ENCODE peak calls at places on chromosomes 13 and 19, in seven cellular contexts. C is neuronal stem cell, K is IMR-90, V is right atrium auricular region, F is esophagus squamous epithelium, I is mesenchymal stem cell, T is osteoblast. L is an unnamed sample. For H3K4me1, the result is how much of the 10 kb centered on the place peaks cover.

GRCh38 chr13:43153436-43154082 is 130.2 kb downstream of the DNAJC15 start:
- DNase-seq in C (no peak), K (peak), V (no peak), F (no peak), I (peak), T (no peak), L (peak)

GRCh38 chr19:8097198-8097597 is 44.6 kb downstream of the CCL25 start:
- DNase-seq in C (no peak), K (no peak), V (no peak), F (no peak), I (no peak), T (no peak), L (no peak)

GRCh38 chr13:31887311-31887710 is 144.3 kb upstream of the FRY start:
- DNase-seq in C (no peak), K (peak), V (no peak), F (no peak), I (no peak), T (peak), L (peak)

GRCh38 chr19:30564551-30565011 is 192.4 kb downstream of the ZNF536 start:
- DNase-seq in C (no peak), K (no peak), V (no peak), F (no peak), I (no peak), T (no peak), L (no peak)

GRCh38 chr13:27359203-27359821 is 65.1 kb upstream of the GTF3A start:
- DNase-seq in C (peak), K (peak), V (peak), F (no peak), I (peak), T (peak), L (peak)

GRCh38 chr19:38851622-38852230 is 1.9 kb upstream of the HNRNPL start:
- DNase-seq in C (peak), K (peak), V (peak), F (peak), I (peak), T (peak), L (peak)

GRCh38 chr13:40102854-40103253 is 447.4 kb downstream of the COG6 start:
- DNase-seq in C (no peak), K (peak), V (no peak), F (no peak), I (peak), T (peak), L (no peak)

GRCh38 chr19:32708457-32708856 is 11.1 kb upstream of the TDRD12 start:
- DNase-seq in C (no peak), K (no peak), V (no peak), F (no peak), I (no peak), T (no peak), L (no peak)

GRCh38 chr13:88754141-88754540 is 1083.0 kb downstream of the SLITRK5 start:
- DNase-seq in C (no peak), K (no peak), V (no peak), F (no peak), I (no peak), T (no peak), L (no peak)

GRCh38 chr13:65595881-65596280 is 1634.3 kb downstream of the PCDH9 start:
- DNase-seq in C (no peak), K (peak), V (no peak), F (no peak), I (peak), T (no peak), L (peak)

GRCh38 chr19:33301011-33301899 is 1.1 kb downstream of the CEBPA start:
- DNase-seq in C (no peak), K (no peak), V (no peak), F (no peak), I (peak), T (peak), L (peak)

GRCh38 chr13:40318366-40318765 is 348.1 kb downstream of the FOXO1 start:
- DNase-seq in C (no peak), K (no peak), V (no peak), F (no peak), I (no peak), T (peak), L (no peak)

GRCh38 chr19:37551123-37551993 is 43.2 kb downstream of the ZNF571 start:
- DNase-seq in C (no peak), K (peak), V (no peak), F (no peak), I (no peak), T (peak), L (peak)

GRCh38 chr13:112073245-112074138 is 6.5 kb downstream of the SOX1 start:
- DNase-seq in C (peak), K (no peak), V (no peak), F (no peak), I (no peak), T (peak), L (no peak)

GRCh38 chr19:5292453-5292842 is 48.2 kb downstream of the PTPRS start:
- DNase-seq in C (no peak), K (peak), V (no peak), F (no peak), I (no peak), T (no peak), L (peak)

GRCh38 chr19:47700934-47701716 is 12.1 kb upstream of the EHD2 start:
- DNase-seq in C (no peak), K (no peak), V (no peak), F (no peak), I (no peak), T (peak), L (no peak)

GRCh38 chr13:50389726-50390125 is 374.5 kb downstream of the KCNRG start:
- DNase-seq in C (no peak), K (no peak), V (no peak), F (no peak), I (no peak), T (no peak), L (no peak)

GRCh38 chr13:51324714-51325440 is 14.6 kb upstream of the SERPINE3 start:
- DNase-seq in C (no peak), K (no peak), V (no peak), F (no peak), I (no peak), T (no peak), L (no peak)

GRCh38 chr19:53463263-53463662 is 4.3 kb upstream of the ZNF813 start:
- DNase-seq in C (peak), K (peak), V (no peak), F (no peak), I (no peak), T (peak), L (peak)

GRCh38 chr19:1094655-1094977 is 559 bp downstream of the POLR2E start:
- DNase-seq in C (no peak), K (no peak), V (no peak), F (no peak), I (no peak), T (no peak), L (no peak)
- H3K4me1 ChIP-seq in C (under half), K (under half), V (under half), F (half or more), I (under half), T (under half), L (under half)

GRCh38 chr13:21013682-21014038 is 47.7 kb downstream of the LATS2 start:
- DNase-seq in C (no peak), K (no peak), V (no peak), F (no peak), I (no peak), T (no peak), L (no peak)

GRCh38 chr13:21012211-21012610 is 49.2 kb downstream of the LATS2 start:
- DNase-seq in C (no peak), K (peak), V (no peak), F (no peak), I (peak), T (no peak), L (no peak)

GRCh38 chr13:21014139-21014665 is 47.2 kb downstream of the LATS2 start:
- DNase-seq in C (no peak), K (no peak), V (no peak), F (no peak), I (no peak), T (no peak), L (no peak)

GRCh38 chr13:21014666-21015170 is 46.7 kb downstream of the LATS2 start:
- DNase-seq in C (no peak), K (peak), V (no peak), F (no peak), I (peak), T (peak), L (peak)

DNA sequence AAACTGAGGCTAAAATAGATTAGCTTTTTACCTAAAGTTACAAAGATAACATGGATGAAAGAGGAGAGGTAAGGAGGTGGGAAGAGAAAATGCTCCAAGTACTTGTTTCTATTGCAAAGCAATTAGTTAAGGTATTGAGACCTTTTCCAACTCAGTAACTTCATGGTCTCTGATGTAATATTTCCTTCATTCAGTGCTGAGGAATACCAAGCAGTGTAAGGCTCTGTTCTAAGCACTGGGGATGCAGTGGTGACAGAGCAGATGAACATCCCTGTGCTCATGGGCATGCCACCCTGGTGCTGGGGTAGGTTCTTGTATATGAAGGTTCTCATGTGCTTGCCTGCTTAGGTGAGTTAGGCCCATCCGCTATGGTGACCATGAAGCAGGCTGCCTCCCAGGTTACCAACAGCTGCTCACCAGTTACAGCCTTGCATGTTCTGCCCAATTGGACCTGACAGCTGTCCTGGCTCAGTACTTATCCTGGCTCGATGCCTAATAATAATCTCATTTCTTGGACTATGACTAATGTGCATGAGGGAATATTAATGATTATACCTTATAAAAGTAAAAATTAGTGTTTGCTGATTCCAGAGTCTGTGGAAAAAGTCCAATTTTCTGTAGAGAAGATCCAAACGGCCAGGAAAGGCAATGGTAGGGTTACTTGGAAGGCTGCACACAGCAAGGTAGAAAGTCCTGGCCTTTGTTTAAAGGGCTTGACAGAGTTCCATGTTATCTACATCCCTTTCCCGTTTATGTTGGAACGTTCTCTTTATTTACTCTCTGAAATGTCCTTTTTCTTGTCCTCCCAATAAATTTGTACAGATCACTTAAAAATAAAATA is 48.3 kb downstream of the LATS2 start:
- DNase-seq in C (no peak), K (no peak), V (no peak), F (no peak), I (no peak), T (no peak), L (peak)
- H3K4me1 ChIP-seq in C (under half), K (under half), V (half or more), F (half or more), I (under half), T (half or more), L (half or more)

DNA sequence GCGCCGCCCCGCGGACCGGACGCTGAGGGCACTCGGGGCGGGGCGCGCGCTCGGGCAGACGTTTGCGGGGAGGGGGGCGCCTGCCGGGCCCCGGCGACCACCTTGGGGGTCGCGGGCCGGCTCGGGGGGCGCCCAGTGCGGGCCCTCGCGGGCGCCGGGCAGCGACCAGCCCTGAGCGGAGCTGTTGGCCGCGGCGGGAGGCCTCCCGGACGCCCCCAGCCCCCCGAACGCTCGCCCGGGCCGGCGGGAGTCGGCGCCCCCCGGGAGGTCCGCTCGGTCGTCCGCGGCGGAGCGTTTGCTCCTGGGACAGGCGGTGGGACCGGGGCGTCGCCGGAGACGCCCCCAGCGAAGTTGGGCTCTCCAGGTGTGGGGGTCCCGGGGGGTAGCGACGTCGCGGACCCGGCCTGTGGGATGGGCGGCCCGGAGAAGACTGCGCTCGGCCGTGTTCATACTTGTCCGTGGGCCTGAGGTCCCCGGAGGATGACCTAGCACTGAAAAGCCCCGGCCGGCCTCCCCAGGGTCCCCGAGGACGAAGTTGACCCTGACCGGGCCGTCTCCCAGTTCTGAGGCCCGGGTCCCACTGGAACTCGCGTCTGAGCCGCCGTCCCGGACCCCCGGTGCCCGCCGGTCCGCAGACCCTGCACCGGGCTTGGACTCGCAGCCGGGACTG is 620 bp downstream of the STK11 start:
- DNase-seq in C (no peak), K (no peak), V (no peak), F (no peak), I (no peak), T (no peak), L (peak)
- H3K4me1 ChIP-seq in C (under half), K (under half), V (half or more), F (half or more), I (under half), T (under half), L (under half)

GRCh38 chr19:18506545-18506944 is 15.3 kb downstream of the ELL start:
- DNase-seq in C (no peak), K (no peak), V (no peak), F (no peak), I (no peak), T (peak), L (no peak)

GRCh38 chr19:18506101-18506534 is 15.8 kb downstream of the ELL start:
- DNase-seq in C (no peak), K (no peak), V (no peak), F (no peak), I (no peak), T (no peak), L (no peak)

GRCh38 chr19:18508585-18508984 is 13.3 kb downstream of the ELL start:
- DNase-seq in C (no peak), K (no peak), V (no peak), F (no peak), I (no peak), T (peak), L (no peak)

GRCh38 chr19:18507727-18508440 is 14.0 kb downstream of the ELL start:
- DNase-seq in C (no peak), K (peak), V (no peak), F (no peak), I (peak), T (peak), L (no peak)

DNA sequence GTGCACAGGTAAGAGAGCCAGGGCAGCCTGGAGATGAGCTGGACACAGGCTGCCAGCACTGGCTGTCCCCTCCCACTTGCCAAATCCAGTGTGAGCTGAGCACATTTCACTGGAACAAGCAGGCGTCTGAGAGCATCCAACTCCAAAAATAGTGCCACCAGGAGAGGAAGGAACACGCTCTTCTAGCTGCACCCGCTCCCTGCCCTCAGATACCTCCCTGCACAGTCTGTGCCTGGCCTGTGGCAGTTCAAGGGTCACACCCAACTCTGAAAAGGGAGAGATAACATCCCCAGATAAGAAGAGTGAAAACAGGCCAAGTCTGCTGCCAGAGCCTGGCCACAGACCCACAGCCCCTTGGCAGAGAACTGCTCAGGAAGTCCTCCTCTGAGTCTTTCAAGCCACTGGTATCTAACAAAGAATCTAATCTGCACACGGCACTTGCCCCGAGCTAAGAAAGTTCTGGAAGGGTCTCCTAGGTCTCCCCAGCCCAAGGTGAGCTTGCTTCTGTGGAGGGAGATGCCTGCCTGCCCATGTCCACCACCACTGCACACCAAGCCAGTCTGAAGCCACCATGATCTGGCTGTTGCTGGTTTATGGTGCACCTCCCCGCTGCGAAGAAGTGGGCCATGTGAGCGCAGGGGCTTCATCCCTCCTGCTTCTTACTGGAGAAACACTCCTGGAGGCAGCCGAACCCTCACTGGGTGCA is 14.7 kb downstream of the ELL start:
- DNase-seq in C (no peak), K (no peak), V (no peak), F (no peak), I (no peak), T (peak), L (no peak)
- H3K4me1 ChIP-seq in C (under half), K (under half), V (half or more), F (half or more), I (half or more), T (under half), L (under half)

DNA sequence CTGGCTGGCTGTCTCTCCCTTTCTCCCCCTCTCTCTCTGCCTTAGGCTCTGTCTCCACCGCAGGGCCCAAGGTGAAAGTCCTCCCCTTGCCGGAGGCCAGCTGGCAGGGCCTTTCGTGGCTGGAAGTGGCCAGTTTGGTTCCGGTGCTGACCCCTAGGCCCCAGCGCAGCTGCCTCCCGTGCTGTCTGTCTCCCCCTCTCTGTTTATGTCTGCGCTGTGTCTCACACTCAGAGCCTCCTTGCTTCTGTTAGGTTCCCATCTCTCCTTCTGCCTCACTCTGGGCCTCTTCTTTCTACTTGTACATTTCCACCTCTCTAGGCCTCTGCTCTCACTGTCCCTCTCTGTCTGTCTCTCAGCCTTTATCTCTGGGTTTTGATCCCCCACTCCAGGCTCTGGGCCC is 13.1 kb downstream of the CCDC97 start:
- DNase-seq in C (no peak), K (peak), V (no peak), F (no peak), I (peak), T (peak), L (peak)
- H3K4me1 ChIP-seq in C (under half), K (half or more), V (half or more), F (half or more), I (half or more), T (half or more), L (half or more)

GRCh38 chr13:82947121-82948077 is 934.9 kb downstream of the SLITRK1 start:
- DNase-seq in C (no peak), K (peak), V (no peak), F (no peak), I (peak), T (no peak), L (no peak)
- H3K4me1 ChIP-seq in C (under half), K (under half), V (under half), F (under half), I (under half), T (under half), L (under half)

GRCh38 chr13:22897571-22898314 is 283.0 kb upstream of the SGCG start:
- DNase-seq in C (no peak), K (no peak), V (no peak), F (no peak), I (no peak), T (no peak), L (no peak)

GRCh38 chr13:22893149-22893548 is 287.6 kb upstream of the SGCG start:
- DNase-seq in C (no peak), K (no peak), V (no peak), F (no peak), I (no peak), T (no peak), L (no peak)

GRCh38 chr13:22893777-22894176 is 287.0 kb upstream of the SGCG start:
- DNase-seq in C (no peak), K (no peak), V (no peak), F (no peak), I (no peak), T (no peak), L (no peak)
- H3K4me1 ChIP-seq in C (under half), K (under half), V (under half), F (under half), I (under half), T (under half), L (under half)

GRCh38 chr19:2057484-2058469 is 6.7 kb upstream of the MKNK2 start:
- DNase-seq in C (no peak), K (no peak), V (no peak), F (no peak), I (no peak), T (peak), L (no peak)
- H3K4me1 ChIP-seq in C (under half), K (under half), V (half or more), F (half or more), I (half or more), T (under half), L (under half)

DNA sequence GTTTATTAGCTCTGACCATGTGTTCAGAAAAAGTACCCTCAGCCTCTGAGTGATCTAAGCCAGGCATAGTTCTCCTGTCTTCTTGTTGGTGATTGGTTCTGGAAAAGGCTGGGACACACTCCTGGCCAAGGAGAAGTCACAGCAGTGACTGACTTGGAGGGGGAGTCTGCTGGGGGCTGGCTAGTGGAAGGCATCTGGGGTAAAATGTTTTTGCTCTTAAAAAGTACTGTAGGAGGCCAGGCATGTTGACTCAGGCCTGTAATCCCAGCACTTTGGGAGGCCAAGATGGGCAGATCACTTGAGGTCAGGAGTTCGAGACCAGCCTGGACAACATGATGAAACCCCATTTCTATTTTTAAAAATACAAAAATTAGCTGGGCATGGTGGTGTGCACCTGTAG is 21.7 kb downstream of the FAM187B start:
- DNase-seq in C (no peak), K (no peak), V (no peak), F (no peak), I (no peak), T (no peak), L (no peak)
- H3K4me1 ChIP-seq in C (under half), K (under half), V (under half), F (under half), I (under half), T (under half), L (under half)

DNA sequence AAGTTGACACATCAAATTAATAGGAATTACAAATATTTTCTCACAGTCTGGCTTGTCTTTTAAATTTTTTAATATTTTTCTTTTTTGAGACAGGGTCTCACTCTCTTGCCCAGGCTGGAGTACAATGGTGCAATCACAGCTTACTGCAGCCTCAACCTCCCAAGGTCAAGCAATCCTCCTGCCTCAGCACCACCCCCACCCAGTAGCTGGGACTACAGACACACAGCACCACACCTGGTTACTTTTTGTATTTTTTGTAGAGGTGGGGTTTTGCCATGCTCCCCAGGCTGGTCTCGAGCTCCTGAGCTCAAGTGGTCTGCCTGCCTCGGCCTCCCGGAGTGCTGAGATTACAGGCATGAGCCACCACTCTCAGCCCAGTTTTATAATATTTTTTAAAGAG is 72.0 kb downstream of the SPATA13 start:
- DNase-seq in C (no peak), K (no peak), V (no peak), F (no peak), I (no peak), T (no peak), L (no peak)
- H3K4me1 ChIP-seq in C (under half), K (under half), V (under half), F (under half), I (under half), T (under half), L (under half)